ENCODE peak calls at places on chromosomes 5 and 9, in four cellular contexts. One of them, this sample, is unnamed.
A peak's percentile ranks its signal among the peaks of the same experiment; 100 is the strongest.

GRCh38 chr5:120252839-120253238 is 211.3 kb upstream of the PRR16 start:
- DNase-seq in endothelial cell of umbilical vein: no peak
- DNase-seq in body of pancreas: no peak
- DNase-seq in gastrocnemius medialis: no peak
- DNase-seq in this sample: no peak

GRCh38 chr5:137320056-137321045 is 178.8 kb downstream of the SPOCK1 start:
- DNase-seq in endothelial cell of umbilical vein: peak; percentile 79
- DNase-seq in body of pancreas: peak; percentile 55
- DNase-seq in gastrocnemius medialis: peak; percentile 32
- DNase-seq in this sample: peak; percentile 56

GRCh38 chr5:90934091-90934719 is 375.6 kb downstream of the ADGRV1 start:
- DNase-seq in endothelial cell of umbilical vein: no peak
- DNase-seq in body of pancreas: no peak
- DNase-seq in gastrocnemius medialis: no peak
- DNase-seq in this sample: no peak

GRCh38 chr5:126370796-126371718 is 52.2 kb upstream of the GRAMD2B start:
- DNase-seq in endothelial cell of umbilical vein: no peak
- DNase-seq in body of pancreas: peak; percentile 53
- DNase-seq in gastrocnemius medialis: no peak
- DNase-seq in this sample: no peak

GRCh38 chr9:120522558-120522957 is 57.4 kb downstream of the CDK5RAP2 start:
- DNase-seq in endothelial cell of umbilical vein: no peak
- DNase-seq in body of pancreas: no peak
- DNase-seq in gastrocnemius medialis: no peak
- DNase-seq in this sample: no peak

GRCh38 chr9:128061305-128061704 is 5.8 kb downstream of the NAIF1 start:
- DNase-seq in endothelial cell of umbilical vein: peak; percentile 26
- DNase-seq in body of pancreas: no peak
- DNase-seq in gastrocnemius medialis: no peak
- DNase-seq in this sample: no peak

GRCh38 chr5:72013741-72014703 is 93.3 kb upstream of the MAP1B start:
- DNase-seq in endothelial cell of umbilical vein: no peak
- DNase-seq in body of pancreas: no peak
- DNase-seq in gastrocnemius medialis: no peak
- DNase-seq in this sample: no peak

GRCh38 chr5:174553556-174553955 is 170.8 kb upstream of the MSX2 start:
- DNase-seq in endothelial cell of umbilical vein: no peak
- DNase-seq in body of pancreas: no peak
- DNase-seq in gastrocnemius medialis: no peak
- DNase-seq in this sample: no peak

GRCh38 chr5:100890514-100891008 is 12.5 kb downstream of the ST8SIA4 start:
- DNase-seq in endothelial cell of umbilical vein: peak; percentile 10
- DNase-seq in body of pancreas: no peak
- DNase-seq in gastrocnemius medialis: no peak
- DNase-seq in this sample: no peak

GRCh38 chr5:143436871-143437270 is 33.4 kb upstream of the NR3C1 start:
- DNase-seq in endothelial cell of umbilical vein: no peak
- DNase-seq in body of pancreas: no peak
- DNase-seq in gastrocnemius medialis: no peak
- DNase-seq in this sample: no peak

DNA sequence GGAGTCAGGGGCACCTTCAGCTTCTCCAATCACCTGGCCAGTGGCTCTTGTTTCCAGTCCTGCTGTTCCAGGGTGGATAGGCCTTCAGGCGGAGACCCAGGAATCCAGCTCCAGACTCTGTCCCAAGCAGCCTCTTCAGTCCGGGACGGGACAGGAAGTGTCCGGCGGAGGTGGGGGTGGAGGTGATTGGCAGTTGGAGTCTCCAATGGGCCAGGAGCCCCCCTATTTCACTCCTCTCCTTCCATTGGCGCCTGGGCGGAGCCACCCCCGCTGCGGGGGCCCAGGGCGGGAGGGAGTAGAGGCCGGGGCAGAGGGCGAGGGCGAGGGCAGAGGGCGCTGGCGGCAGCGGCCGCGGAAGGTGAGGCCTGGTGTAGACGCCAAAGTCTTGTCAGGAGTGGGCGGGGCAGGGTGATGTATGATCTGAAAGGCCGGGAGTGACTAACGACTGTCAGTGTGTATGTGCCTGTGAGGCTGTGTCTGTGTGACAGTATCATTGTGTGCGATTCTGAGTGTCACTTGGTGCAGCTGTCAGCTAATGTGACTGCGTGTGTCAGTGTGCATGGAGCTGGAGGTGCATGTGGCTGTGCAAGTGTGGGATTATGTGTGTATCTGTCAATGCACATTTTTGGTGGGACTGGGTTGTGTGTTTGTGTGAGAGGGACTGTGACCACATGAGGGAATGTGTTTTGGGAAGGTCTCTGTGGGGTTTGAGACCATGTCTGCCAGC is at the start of gene IL11RA:
- DNase-seq in endothelial cell of umbilical vein: peak; percentile 82
- DNase-seq in body of pancreas: peak; percentile 64
- DNase-seq in gastrocnemius medialis: peak; percentile 97
- DNase-seq in this sample: peak; percentile 78
- TF ChIP-seq POLR2A in endothelial cell of umbilical vein: no peak
- TF ChIP-seq POLR2A in body of pancreas: no peak
- TF ChIP-seq POLR2A in gastrocnemius medialis: peak; percentile 61
- TF ChIP-seq POLR2A in this sample: peak; percentile 44

GRCh38 chr5:132354828-132355765 is 14.4 kb upstream of the SLC22A5 start:
- DNase-seq in endothelial cell of umbilical vein: no peak
- DNase-seq in body of pancreas: no peak
- DNase-seq in gastrocnemius medialis: no peak
- DNase-seq in this sample: no peak
- H3K27ac ChIP-seq in endothelial cell of umbilical vein: no peak overlapping the region
- H3K27ac ChIP-seq in body of pancreas: no peak overlapping the region
- H3K27ac ChIP-seq in gastrocnemius medialis: no peak overlapping the region
- H3K27ac ChIP-seq in this sample: no peak overlapping the region

DNA sequence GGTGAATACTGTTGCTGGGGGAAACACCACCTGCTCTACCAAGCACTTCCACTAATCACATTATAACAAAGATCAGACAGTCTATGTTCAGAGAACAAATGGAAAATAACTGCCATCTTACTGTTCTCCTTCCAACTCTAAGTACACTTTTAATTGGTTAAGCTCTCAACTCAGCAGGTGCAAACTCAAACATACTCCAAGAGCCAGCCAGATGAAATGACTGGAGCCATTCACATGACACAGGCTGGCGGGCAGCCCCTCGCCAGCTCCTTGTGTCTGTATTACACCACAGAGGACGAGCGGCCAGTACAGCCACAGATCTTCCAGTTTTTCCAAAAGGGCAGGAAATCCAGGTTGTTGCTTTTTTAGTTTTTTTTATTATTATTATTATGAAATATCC is 16.1 kb downstream of the LIFR start:
- DNase-seq in endothelial cell of umbilical vein: peak; percentile 12
- DNase-seq in body of pancreas: peak; percentile 46
- DNase-seq in gastrocnemius medialis: peak; percentile 90
- DNase-seq in this sample: no peak
- TF ChIP-seq POLR2A in endothelial cell of umbilical vein: no peak
- TF ChIP-seq POLR2A in body of pancreas: no peak
- TF ChIP-seq POLR2A in gastrocnemius medialis: peak; percentile 45
- TF ChIP-seq POLR2A in this sample: no peak

GRCh38 chr5:39409036-39409435 is 15.7 kb downstream of the DAB2 start:
- DNase-seq in endothelial cell of umbilical vein: no peak
- DNase-seq in body of pancreas: no peak
- DNase-seq in gastrocnemius medialis: no peak
- DNase-seq in this sample: no peak

GRCh38 chr5:39411985-39412384 is 12.8 kb downstream of the DAB2 start:
- DNase-seq in endothelial cell of umbilical vein: no peak
- DNase-seq in body of pancreas: no peak
- DNase-seq in gastrocnemius medialis: no peak
- DNase-seq in this sample: no peak

GRCh38 chr5:39414429-39414828 is 10.4 kb downstream of the DAB2 start:
- DNase-seq in endothelial cell of umbilical vein: no peak
- DNase-seq in body of pancreas: no peak
- DNase-seq in gastrocnemius medialis: no peak
- DNase-seq in this sample: no peak

GRCh38 chr5:39412995-39413394 is 11.8 kb downstream of the DAB2 start:
- DNase-seq in endothelial cell of umbilical vein: no peak
- DNase-seq in body of pancreas: no peak
- DNase-seq in gastrocnemius medialis: no peak
- DNase-seq in this sample: no peak

GRCh38 chr5:39411051-39411450 is 13.7 kb downstream of the DAB2 start:
- DNase-seq in endothelial cell of umbilical vein: peak; percentile 89
- DNase-seq in body of pancreas: no peak
- DNase-seq in gastrocnemius medialis: no peak
- DNase-seq in this sample: no peak
- H3K27ac ChIP-seq in endothelial cell of umbilical vein: peak overlapping the region; percentile 47
- H3K27ac ChIP-seq in body of pancreas: no peak overlapping the region
- H3K27ac ChIP-seq in gastrocnemius medialis: peak overlapping the region; percentile 57
- H3K27ac ChIP-seq in this sample: peak overlapping the region; percentile 68

GRCh38 chr5:148383564-148384388 is at the start of gene FBXO38:
- DNase-seq in endothelial cell of umbilical vein: peak; percentile 97
- DNase-seq in body of pancreas: peak; percentile 98
- DNase-seq in gastrocnemius medialis: peak; percentile 97
- DNase-seq in this sample: peak; percentile 94
- TF ChIP-seq POLR2A in endothelial cell of umbilical vein: peak; percentile 79
- TF ChIP-seq POLR2A in body of pancreas: peak; percentile 79
- TF ChIP-seq POLR2A in gastrocnemius medialis: peak; percentile 78
- TF ChIP-seq POLR2A in this sample: peak; percentile 57

GRCh38 chr5:32275421-32275765 is 37.3 kb downstream of the MTMR12 start:
- DNase-seq in endothelial cell of umbilical vein: no peak
- DNase-seq in body of pancreas: no peak
- DNase-seq in gastrocnemius medialis: no peak
- DNase-seq in this sample: no peak
- H3K27ac ChIP-seq in endothelial cell of umbilical vein: peak overlapping the region; percentile 100
- H3K27ac ChIP-seq in body of pancreas: peak overlapping the region; percentile 52
- H3K27ac ChIP-seq in gastrocnemius medialis: peak overlapping the region; percentile 4
- H3K27ac ChIP-seq in this sample: no peak overlapping the region

DNA sequence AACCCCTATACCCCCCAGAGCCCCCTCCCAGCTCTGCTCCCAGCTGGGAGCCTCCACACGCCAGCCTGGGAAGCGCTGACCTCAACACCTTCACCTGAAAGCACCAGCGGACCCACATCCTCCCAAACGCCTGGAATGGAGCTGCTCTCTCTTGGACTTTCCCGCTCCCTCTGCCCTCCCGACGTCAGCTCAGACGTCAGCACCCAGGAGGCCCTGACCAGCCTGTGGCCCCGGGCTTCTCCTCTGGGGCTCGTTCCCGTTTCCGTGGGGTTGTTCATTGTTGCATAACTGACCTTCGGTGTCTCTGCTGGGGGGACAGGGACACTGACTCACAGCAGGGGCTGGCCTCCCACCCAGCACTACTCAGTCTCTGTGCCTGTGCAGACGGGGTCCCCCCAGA is 35.0 kb upstream of the SLC6A3 start:
- DNase-seq in endothelial cell of umbilical vein: no peak
- DNase-seq in body of pancreas: no peak
- DNase-seq in gastrocnemius medialis: peak; percentile 41
- DNase-seq in this sample: no peak
- TF ChIP-seq POLR2A in endothelial cell of umbilical vein: no peak
- TF ChIP-seq POLR2A in body of pancreas: no peak
- TF ChIP-seq POLR2A in gastrocnemius medialis: peak; percentile 41
- TF ChIP-seq POLR2A in this sample: no peak

This sample was measured in tibial nerve.